ENCODE peak calls at places on chromosome 14, in nine cellular contexts. R is amniotic stem cell; A is activated CD8-positive, alpha-beta T cell treated with anti-CD3 and anti-CD28 coated beads for 36 hours; B is NCI-H2029 treated with DMSO at 0.1 percent for 48 hours; X is HT1080; O is astrocyte; J is KG1; D is stimulated activated CD4-positive, alpha-beta T cell treated with anti-CD3 and anti-CD28 coated beads, Interleukin-4, amount 100 ng/mL, for 4 hours; M is effector memory CD4-positive, alpha-beta T cell. G is an unnamed sample.

GRCh38 chr14:74978416-74978947 is 23.1 kb upstream of the PGF start:
- DNase-seq in R (no peak), A (no peak), B (no peak), X (no peak), O (no peak), J (no peak), D (no peak), M (no peak), G (no peak)

GRCh38 chr14:49858383-49858782 is 5.8 kb upstream of the NEMF start:
- DNase-seq in R (no peak), A (peak; percentile 41), B (no peak), X (no peak), O (no peak), J (no peak), D (no peak), M (no peak), G (no peak)

GRCh38 chr14:68824517-68825347 is 31.9 kb upstream of the ZFP36L1 start:
- DNase-seq in R (peak; percentile 37), A (peak; percentile 50), B (no peak), X (peak; percentile 88), O (no peak), J (no peak), D (no peak), M (no peak), G (no peak)

GRCh38 chr14:43123544-43123943 is 1383.5 kb downstream of the FSCB start:
- DNase-seq in R (no peak), A (no peak), B (no peak), X (no peak), O (no peak), J (no peak), D (no peak), M (no peak), G (no peak)

GRCh38 chr14:99831915-99832314 is 38.7 kb downstream of the EML1 start:
- DNase-seq in R (no peak), A (no peak), B (no peak), X (no peak), O (no peak), J (no peak), D (no peak), M (no peak), G (no peak)

GRCh38 chr14:36055681-36056225 is 120.8 kb downstream of the PTCSC3 start:
- DNase-seq in R (no peak), A (no peak), B (no peak), X (no peak), O (peak; percentile 13), J (no peak), D (no peak), M (no peak), G (no peak)

GRCh38 chr14:57317248-57317833 is 48.6 kb downstream of the AP5M1 start:
- DNase-seq in R (peak; percentile 70), A (peak; percentile 81), B (peak; percentile 93), X (peak; percentile 62), O (peak; percentile 44), J (peak; percentile 19), D (peak; percentile 51), M (peak; percentile 45), G (peak; percentile 42)

GRCh38 chr14:81314443-81315175 is 85.5 kb downstream of the STON2 start:
- DNase-seq in R (no peak), A (no peak), B (no peak), X (no peak), O (no peak), J (no peak), D (no peak), M (no peak), G (no peak)

GRCh38 chr14:105526781-105527380 is 498 bp downstream of the TMEM121 start:
- DNase-seq in R (no peak), A (peak; percentile 33), B (no peak), X (no peak), O (no peak), J (no peak), D (no peak), M (no peak), G (no peak)

GRCh38 chr14:76203086-76204001 is 51.6 kb downstream of the GPATCH2L start:
- DNase-seq in R (peak; percentile 7), A (peak; percentile 10), B (no peak), X (peak; percentile 97), O (peak; percentile 95), J (no peak), D (no peak), M (no peak), G (peak; percentile 75)

GRCh38 chr14:29348504-29348903 is 579.1 kb downstream of the PRKD1 start:
- DNase-seq in R (no peak), A (no peak), B (no peak), X (peak; percentile 77), O (peak; percentile 1), J (no peak), D (no peak), M (no peak), G (no peak)

GRCh38 chr14:50816419-50817047 is 14.4 kb downstream of the NIN start:
- DNase-seq in R (no peak), A (no peak), B (no peak), X (peak; percentile 62), O (peak; percentile 47), J (no peak), D (no peak), M (no peak), G (no peak)

GRCh38 chr14:93381644-93382043 is 34.7 kb downstream of the COX8C start:
- DNase-seq in R (no peak), A (no peak), B (no peak), X (no peak), O (no peak), J (no peak), D (no peak), M (no peak), G (no peak)

GRCh38 chr14:92472860-92473259 is 40.7 kb upstream of the RIN3 start:
- DNase-seq in R (no peak), A (no peak), B (no peak), X (peak; percentile 45), O (no peak), J (no peak), D (no peak), M (no peak), G (no peak)

GRCh38 chr14:31992051-31992450 is 85.1 kb upstream of the ARHGAP5 start:
- DNase-seq in R (no peak), A (no peak), B (no peak), X (peak; percentile 81), O (peak; percentile 96), J (no peak), D (no peak), M (no peak), G (peak; percentile 93)

GRCh38 chr14:104141621-104142091 is 3.3 kb downstream of the KIF26A start:
- DNase-seq in R (no peak), A (no peak), B (no peak), X (no peak), O (no peak), J (no peak), D (no peak), M (no peak), G (no peak)

GRCh38 chr14:50954811-50955372 is 10.6 kb upstream of the PYGL start:
- DNase-seq in R (peak; percentile 16), A (no peak), B (no peak), X (peak; percentile 68), O (peak; percentile 48), J (no peak), D (no peak), M (no peak), G (no peak)

GRCh38 chr14:74488788-74489397 is 4.2 kb downstream of the NPC2 start:
- DNase-seq in R (peak; percentile 34), A (no peak), B (no peak), X (peak; percentile 88), O (peak; percentile 82), J (peak; percentile 21), D (no peak), M (no peak), G (no peak)

GRCh38 chr14:73263606-73264005 is 26.3 kb downstream of the PAPLN start:
- DNase-seq in R (no peak), A (no peak), B (no peak), X (no peak), O (no peak), J (no peak), D (no peak), M (no peak), G (no peak)

GRCh38 chr14:96140964-96141363 is 63.7 kb upstream of the BDKRB2 start:
- DNase-seq in R (no peak), A (no peak), B (no peak), X (no peak), O (no peak), J (no peak), D (no peak), M (no peak), G (no peak)

GRCh38 chr14:92465353-92466067 is 48.1 kb upstream of the RIN3 start:
- DNase-seq in R (no peak), A (no peak), B (no peak), X (no peak), O (no peak), J (no peak), D (no peak), M (no peak), G (no peak)

GRCh38 chr14:57461777-57462320 is 31.8 kb downstream of the CCDC198 start:
- DNase-seq in R (no peak), A (no peak), B (no peak), X (peak; percentile 80), O (no peak), J (no peak), D (no peak), M (no peak), G (no peak)

GRCh38 chr14:104291123-104292000 is 153.0 kb downstream of the KIF26A start:
- DNase-seq in R (no peak), A (no peak), B (no peak), X (no peak), O (no peak), J (no peak), D (no peak), M (no peak), G (no peak)

GRCh38 chr14:50854521-50854920 is 17.3 kb upstream of the ABHD12B start:
- DNase-seq in R (no peak), A (no peak), B (no peak), X (no peak), O (no peak), J (no peak), D (no peak), M (no peak), G (no peak)

GRCh38 chr14:26594756-26595545 is 2.9 kb downstream of the NOVA1 start:
- DNase-seq in R (no peak), A (no peak), B (no peak), X (no peak), O (no peak), J (no peak), D (no peak), M (no peak), G (no peak)

GRCh38 chr14:100440207-100440631 is 117.1 kb downstream of the SLC25A47 start:
- DNase-seq in R (no peak), A (peak; percentile 60), B (peak; percentile 42), X (peak; percentile 83), O (peak; percentile 80), J (no peak), D (no peak), M (no peak), G (no peak)

GRCh38 chr14:65164068-65164824 is 61.9 kb upstream of the MAX start:
- DNase-seq in R (peak; percentile 21), A (peak; percentile 54), B (peak; percentile 22), X (peak; percentile 49), O (no peak), J (peak; percentile 29), D (peak; percentile 7), M (no peak), G (no peak)

GRCh38 chr14:99035712-99036593 is 236.0 kb downstream of the BCL11B start:
- DNase-seq in R (peak; percentile 70), A (no peak), B (no peak), X (peak; percentile 78), O (peak; percentile 93), J (no peak), D (no peak), M (no peak), G (peak; percentile 88)

GRCh38 chr14:104239866-104240301 is 101.5 kb downstream of the KIF26A start:
- DNase-seq in R (no peak), A (no peak), B (no peak), X (no peak), O (no peak), J (no peak), D (no peak), M (no peak), G (no peak)

G was measured in AG09309.